ENCODE peak calls at places on chromosome 9, in nine cellular contexts. Q, S, E, T, B, C, A, N and L are unnamed samples.
A peak's percentile ranks its signal among the peaks of the same experiment; 100 is the strongest.

GRCh38 chr9:5825223-5825622 is 7.7 kb downstream of the ERMP1 start:
- DNase-seq in A (no peak), B (no peak), Q (no peak), N (no peak), E (no peak), S (no peak), T (no peak), C (no peak), L (no peak)

GRCh38 chr9:20022410-20022809 is 233.6 kb upstream of the SLC24A2 start:
- DNase-seq in C (peak; percentile 12), Q (no peak), B (no peak), T (no peak), N (no peak), A (no peak), S (no peak), E (no peak), L (no peak)

GRCh38 chr9:137757613-137758029 is 120.0 kb upstream of the CACNA1B start:
- DNase-seq in B (peak; percentile 60), E (peak; percentile 57), Q (peak; percentile 65), T (no peak), C (peak; percentile 40), N (no peak), S (no peak), A (no peak), L (peak; percentile 46)

GRCh38 chr9:110455860-110456259 is 118.2 kb upstream of the TXNDC8 start:
- DNase-seq in E (no peak), T (no peak), N (no peak), A (no peak), Q (no peak), S (no peak), C (no peak), B (no peak), L (no peak)

GRCh38 chr9:87696641-87697040 is 29.3 kb upstream of the CTSL start:
- DNase-seq in C (no peak), B (no peak), E (no peak), T (no peak), S (no peak), N (no peak), Q (no peak), A (no peak), L (no peak)

GRCh38 chr9:4894076-4894475 is 91.0 kb upstream of the JAK2 start:
- DNase-seq in C (peak; percentile 75), T (no peak), A (no peak), E (peak; percentile 0), Q (no peak), S (no peak), B (no peak), N (no peak), L (no peak)

GRCh38 chr9:114205171-114206015 is 50.1 kb downstream of the COL27A1 start:
- DNase-seq in E (no peak), N (no peak), B (no peak), S (no peak), T (no peak), A (no peak), C (no peak), Q (no peak), L (no peak)

GRCh38 chr9:122383992-122384461 is 13.2 kb downstream of the PTGS1 start:
- DNase-seq in B (no peak), E (peak; percentile 68), S (no peak), T (no peak), N (no peak), Q (no peak), A (no peak), C (peak; percentile 27), L (no peak)

GRCh38 chr9:119005162-119005561 is 364.1 kb downstream of the BRINP1 start:
- DNase-seq in N (no peak), T (no peak), B (no peak), A (no peak), S (no peak), E (no peak), Q (no peak), C (no peak), L (no peak)

GRCh38 chr9:61674465-61674864 is 484.6 kb downstream of the SPATA31A7 start:
- DNase-seq in C (no peak), E (no peak), A (no peak), Q (peak; percentile 1), S (no peak), N (no peak), T (no peak), B (no peak), L (no peak)

GRCh38 chr9:107681988-107682387 is 192.4 kb upstream of the KLF4 start:
- DNase-seq in E (no peak), S (no peak), A (peak; percentile 15), N (no peak), C (no peak), B (no peak), Q (no peak), T (no peak), L (no peak)

GRCh38 chr9:98425079-98425478 is 169.6 kb upstream of the TBC1D2 start:
- DNase-seq in T (no peak), Q (no peak), S (no peak), E (no peak), A (no peak), N (no peak), C (no peak), B (no peak), L (no peak)

GRCh38 chr9:77847626-77848025 is 184.0 kb downstream of the GNAQ start:
- DNase-seq in T (no peak), C (no peak), E (no peak), B (no peak), N (no peak), S (no peak), Q (no peak), A (no peak), L (no peak)

GRCh38 chr9:121310571-121310970 is 42.6 kb downstream of the GSN start:
- DNase-seq in T (no peak), E (no peak), Q (no peak), A (no peak), S (no peak), C (no peak), B (no peak), N (no peak), L (no peak)

GRCh38 chr9:111719541-111719940 is 58.1 kb downstream of the GNG10 start:
- DNase-seq in T (no peak), Q (no peak), S (no peak), B (no peak), N (no peak), C (no peak), A (no peak), E (no peak), L (no peak)

GRCh38 chr9:111715471-111715870 is 54.1 kb downstream of the GNG10 start:
- DNase-seq in N (no peak), E (no peak), Q (no peak), S (no peak), B (no peak), A (no peak), T (no peak), C (no peak), L (no peak)

DNA sequence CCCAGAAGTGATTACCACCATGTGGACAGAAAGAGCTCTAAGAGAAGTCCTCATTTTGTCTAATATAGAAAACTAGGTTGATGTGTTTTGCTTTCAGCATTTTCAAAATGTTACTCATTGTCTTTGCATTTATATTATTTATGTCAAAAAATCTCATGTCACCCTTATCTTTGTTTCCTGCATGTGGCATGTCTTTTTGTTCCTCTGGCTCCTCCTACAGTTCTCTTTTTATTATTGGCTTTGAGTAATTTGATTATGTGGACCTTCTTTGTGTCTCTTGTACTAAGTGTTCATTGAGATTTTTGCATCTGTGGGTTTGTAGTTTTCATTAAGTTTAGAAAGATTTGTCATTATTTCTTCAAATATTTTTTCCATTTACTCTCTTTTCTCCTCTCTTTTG is 58.8 kb downstream of the GNG10 start:
- DNase-seq in Q (no peak), N (no peak), E (no peak), S (no peak), B (no peak), T (no peak), A (no peak), C (no peak), L (no peak)
- TF ChIP-seq CTCF in Q (no peak), N (peak; percentile 31), E (peak; percentile 27), S (no peak), B (no peak), T (no peak), A (no peak), C (peak; percentile 33), L (no peak)

GRCh38 chr9:134365791-134366222 is 39.6 kb downstream of the RXRA start:
- DNase-seq in Q (no peak), S (peak; percentile 55), T (no peak), B (no peak), N (no peak), A (peak; percentile 25), E (peak; percentile 95), C (no peak), L (no peak)
- TF ChIP-seq CTCF in Q (no peak), S (no peak), T (no peak), B (no peak), N (no peak), A (no peak), E (peak; percentile 65), C (no peak), L (no peak)

GRCh38 chr9:33921967-33922895 is 105.3 kb downstream of the UBE2R2 start:
- DNase-seq in S (peak; percentile 57), T (no peak), A (peak; percentile 70), B (no peak), C (peak; percentile 23), E (peak; percentile 32), Q (no peak), N (peak; percentile 52), L (no peak)
- TF ChIP-seq CTCF in S (peak; percentile 49), T (peak; percentile 66), A (peak; percentile 65), B (peak; percentile 71), C (peak; percentile 73), E (peak; percentile 84), Q (peak; percentile 48), N (peak; percentile 86), L (no peak)

GRCh38 chr9:128169492-128169891 is 9.4 kb downstream of the BBLN start:
- DNase-seq in C (no peak), E (no peak), N (no peak), B (no peak), S (no peak), Q (no peak), T (no peak), A (no peak), L (no peak)

GRCh38 chr9:128168731-128169308 is 8.8 kb downstream of the BBLN start:
- DNase-seq in B (no peak), C (no peak), T (no peak), S (no peak), A (no peak), N (no peak), E (no peak), Q (no peak), L (no peak)

GRCh38 chr9:128167209-128167608 is 7.1 kb downstream of the BBLN start:
- DNase-seq in A (no peak), C (no peak), T (no peak), Q (no peak), N (no peak), E (no peak), S (no peak), B (no peak), L (no peak)

GRCh38 chr9:128166169-128166568 is 6.1 kb downstream of the BBLN start:
- DNase-seq in T (no peak), Q (no peak), N (no peak), A (no peak), B (no peak), C (no peak), S (no peak), E (no peak), L (no peak)

DNA sequence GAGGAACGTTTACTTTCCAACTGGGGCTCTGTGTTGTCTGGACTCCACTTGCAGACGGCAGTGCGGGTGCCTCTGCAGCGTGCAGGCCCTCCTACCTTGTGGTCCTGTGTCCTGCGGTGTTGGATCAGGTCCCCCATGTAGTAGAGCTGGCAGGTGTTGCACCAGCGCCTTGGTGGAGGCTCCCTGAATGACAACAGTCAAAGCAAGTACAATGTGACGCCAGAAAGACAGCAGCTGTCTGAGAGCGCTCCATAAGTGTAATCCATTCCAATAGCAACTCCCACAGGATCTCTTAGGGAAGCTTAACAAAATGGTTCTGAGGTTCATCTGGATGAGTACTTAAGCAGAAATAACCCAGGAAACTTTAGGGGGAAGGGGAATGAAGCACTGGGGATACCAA is 9.9 kb downstream of the BBLN start:
- DNase-seq in C (no peak), B (no peak), N (no peak), E (no peak), Q (no peak), S (no peak), A (no peak), T (no peak), L (no peak)
- TF ChIP-seq CTCF in C (no peak), B (no peak), N (no peak), E (no peak), Q (no peak), S (no peak), A (no peak), T (no peak), L (no peak)